ENCODE peak calls at places on chromosomes 13 and 19, in five cellular contexts. C is stomach, Z is pancreas, Y is neural progenitor cell, U is iPS DF 6.9. F is an unnamed sample. For H3K9me3, the result is how much of the 10 kb centered on the place peaks cover.

GRCh38 chr13:93045836-93046235 is 180.8 kb upstream of the GPC6 start:
- DNase-seq in C (no peak), Z (no peak), Y (no peak), U (no peak), F (no peak)

GRCh38 chr19:33310606-33311325 is 8.4 kb upstream of the CEBPA start:
- DNase-seq in C (peak), Z (peak), Y (no peak), U (no peak), F (peak)

GRCh38 chr19:40457953-40458596 is 7.5 kb downstream of the BLVRB start:
- DNase-seq in C (no peak), Z (peak), Y (no peak), U (no peak), F (no peak)

GRCh38 chr13:113671066-113672001 is 4.3 kb downstream of the GRK1 start:
- DNase-seq in C (peak), Z (no peak), Y (no peak), U (no peak), F (no peak)

GRCh38 chr13:100100115-100100879 is 11.4 kb downstream of the PCCA start:
- DNase-seq in C (peak), Z (no peak), Y (no peak), U (no peak), F (no peak)

GRCh38 chr19:42096255-42096837 is 20.4 kb downstream of the ZNF574 start:
- DNase-seq in C (no peak), Z (no peak), Y (peak), U (no peak), F (no peak)

GRCh38 chr13:79352107-79352506 is 53.9 kb downstream of the RBM26 start:
- DNase-seq in C (no peak), Z (no peak), Y (no peak), U (no peak), F (no peak)

GRCh38 chr19:13599681-13600080 is 93.4 kb upstream of the CACNA1A start:
- DNase-seq in C (no peak), Z (peak), Y (no peak), U (no peak), F (no peak)

GRCh38 chr19:45523642-45524256 is 16.5 kb downstream of the VASP start:
- DNase-seq in C (peak), Z (peak), Y (peak), U (peak), F (peak)

GRCh38 chr19:40237791-40238190 is 11.3 kb upstream of the CCNP start:
- DNase-seq in C (no peak), Z (no peak), Y (no peak), U (no peak), F (no peak)

GRCh38 chr19:40510526-40511115 is 43.8 kb downstream of the SPTBN4 start:
- DNase-seq in C (no peak), Z (no peak), Y (no peak), U (no peak), F (no peak)

GRCh38 chr13:106635616-106636015 is 67.7 kb upstream of the ARGLU1 start:
- DNase-seq in C (no peak), Z (no peak), Y (no peak), U (no peak), F (no peak)

GRCh38 chr19:10586396-10586795 is 716 bp downstream of the AP1M2 start:
- DNase-seq in C (no peak), Z (no peak), Y (no peak), U (no peak), F (no peak)

GRCh38 chr19:51948979-51949378 is 21.7 kb downstream of the ZNF613 start:
- DNase-seq in C (no peak), Z (peak), Y (no peak), U (no peak), F (no peak)
- H3K9me3 ChIP-seq in C (half or more), Z (under half), Y (under half), U (under half), F (under half)

DNA sequence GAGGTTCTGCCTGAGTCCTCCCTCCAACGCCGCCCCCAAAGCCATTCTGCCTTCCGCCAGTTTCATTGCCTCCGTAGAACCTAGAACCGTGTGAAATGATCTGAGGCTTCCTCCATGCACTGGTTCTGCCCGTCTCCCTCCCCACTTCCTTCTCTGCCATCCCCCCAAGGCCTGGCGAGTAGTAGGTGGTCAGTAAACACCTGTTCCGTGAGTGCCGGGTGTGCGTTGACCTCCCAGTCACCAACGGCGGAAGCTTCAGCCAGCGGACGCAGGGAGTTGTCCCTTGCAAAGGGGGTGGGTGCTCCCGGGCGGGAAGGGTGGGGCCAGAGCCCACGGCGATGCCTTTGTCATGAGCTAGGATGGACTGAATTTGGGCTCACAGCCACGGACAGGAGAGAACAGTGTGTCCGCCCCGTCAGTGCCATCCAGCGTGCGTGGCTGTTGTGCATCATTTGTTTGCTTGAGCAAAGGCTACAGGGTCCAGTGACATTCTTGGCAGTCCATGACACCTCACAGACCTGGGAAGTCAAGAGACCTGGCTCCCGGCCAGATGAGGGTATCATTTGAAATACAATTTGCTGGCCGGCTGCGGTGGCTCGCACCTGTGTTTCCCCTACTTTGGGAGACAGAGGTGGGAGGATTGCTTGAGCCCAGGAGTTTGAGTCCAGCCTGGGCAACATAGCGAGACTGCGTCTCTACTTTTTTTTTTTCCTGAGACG is 43.1 kb downstream of the NFIC start:
- DNase-seq in C (peak), Z (peak), Y (no peak), U (no peak), F (no peak)
- H3K4me3 ChIP-seq in C (no peak), Z (no peak), Y (no peak), U (no peak), F (no peak)

DNA sequence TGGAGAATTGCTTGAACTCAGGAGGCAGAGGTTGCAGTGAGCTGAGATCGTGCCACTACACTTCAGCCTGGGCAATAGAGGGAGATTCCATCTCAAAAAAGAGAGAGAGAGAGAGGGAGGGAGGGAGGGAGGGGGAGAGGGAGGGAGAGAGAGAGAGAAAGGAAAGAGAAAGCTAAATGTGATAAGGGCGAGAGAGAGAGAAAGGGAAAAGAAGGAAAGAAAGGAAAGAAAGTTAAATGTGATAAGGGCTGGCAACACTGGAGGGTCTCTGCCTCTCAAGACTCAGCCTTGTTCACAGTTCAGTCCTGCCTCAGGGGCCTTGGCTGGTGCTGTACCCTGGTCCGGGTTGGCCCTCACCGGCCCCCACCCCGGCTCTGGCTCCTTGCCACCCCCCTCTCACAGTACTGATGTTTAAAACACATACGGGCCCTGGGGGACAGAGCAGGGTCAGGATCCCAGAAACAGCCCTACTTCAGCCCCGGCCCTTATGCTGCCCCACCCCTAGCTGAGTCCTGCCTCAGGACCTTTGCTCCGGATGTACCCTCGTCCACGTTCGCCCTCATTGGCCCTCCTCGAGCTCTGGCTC is 3.5 kb downstream of the MAP1S start:
- DNase-seq in C (no peak), Z (no peak), Y (no peak), U (no peak), F (no peak)
- H3K27ac ChIP-seq in C (no peak), Z (no peak), Y (no peak), U (no peak), F (no peak)

DNA sequence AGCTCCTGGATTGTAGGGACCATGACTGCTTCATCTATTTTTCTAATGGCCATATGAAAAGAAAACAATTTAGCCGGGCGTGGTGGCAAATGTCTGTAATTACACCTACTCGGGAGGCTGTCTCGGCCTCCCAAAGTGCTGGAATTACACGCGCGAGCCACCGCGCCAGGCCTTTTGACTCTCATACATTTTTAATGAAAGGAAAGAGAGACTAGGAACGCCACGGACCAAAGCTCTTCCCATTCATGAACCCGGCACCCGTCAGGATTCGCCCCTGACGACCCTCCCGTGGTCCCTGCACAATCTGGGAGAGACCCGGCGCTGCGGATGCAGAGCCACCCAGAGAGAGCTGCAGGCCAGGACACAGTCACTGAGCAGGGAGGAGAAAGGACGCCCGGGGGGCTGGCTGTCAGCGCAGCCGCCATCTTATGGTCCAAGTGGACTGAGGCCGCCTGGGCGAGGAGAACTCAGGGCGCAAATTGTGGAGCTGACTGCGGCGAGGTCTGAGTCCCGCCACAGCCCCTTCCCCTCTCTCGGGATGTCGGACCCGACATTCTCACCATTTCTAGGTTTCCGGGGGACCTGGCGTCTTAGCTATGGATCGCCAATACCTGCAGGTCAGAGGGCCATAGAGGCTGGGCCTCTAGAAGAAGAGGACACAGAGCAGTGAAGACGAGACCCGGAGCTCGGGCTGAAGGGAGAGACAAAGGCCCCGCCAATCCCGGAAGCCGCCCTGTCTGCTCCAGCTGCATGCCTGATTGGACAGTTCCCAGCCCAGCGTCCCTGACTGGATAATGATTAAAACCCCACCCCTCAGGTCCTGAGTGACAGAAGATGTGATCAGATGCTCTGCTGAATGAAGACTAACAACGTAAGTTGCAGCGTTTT is at the start of gene ZNF681:
- DNase-seq in C (peak), Z (peak), Y (peak), U (peak), F (peak)
- H3K9me3 ChIP-seq in C (under half), Z (under half), Y (under half), U (under half), F (under half)

DNA sequence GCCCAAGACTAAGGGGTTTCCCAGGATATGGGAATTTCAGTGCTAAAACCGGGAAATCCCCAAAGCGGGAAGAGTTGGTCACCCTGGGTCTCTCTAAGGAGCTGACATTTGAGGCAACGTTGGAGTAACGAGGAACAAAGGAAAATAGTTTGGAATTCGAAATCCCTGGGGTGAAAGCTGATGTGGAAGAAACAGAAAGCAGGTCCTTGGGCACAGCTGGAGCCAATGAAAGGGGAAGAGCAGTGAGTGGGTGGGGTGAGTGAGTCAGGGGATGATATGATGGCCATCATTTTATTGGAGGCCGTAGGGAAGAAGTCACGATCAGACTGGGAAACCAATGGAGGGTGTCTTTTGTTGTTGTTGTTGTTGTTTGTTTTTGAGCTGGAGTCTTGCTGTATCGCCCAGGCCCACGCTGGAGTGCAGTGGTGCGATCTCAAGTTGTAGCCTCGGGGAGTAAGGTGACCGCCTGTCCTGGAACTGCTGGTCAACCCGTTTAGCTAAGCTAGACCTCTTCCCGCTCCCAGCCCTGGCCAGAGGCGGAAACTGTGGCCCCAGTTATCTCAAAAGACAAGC is 3.4 kb upstream of the RFX2 start:
- DNase-seq in C (peak), Z (no peak), Y (no peak), U (no peak), F (no peak)
- H3K4me3 ChIP-seq in C (no peak), Z (no peak), Y (no peak), U (no peak), F (no peak)

GRCh38 chr13:51794959-51795358 is 9.0 kb downstream of the DHRS12 start:
- DNase-seq in C (no peak), Z (no peak), Y (no peak), U (no peak), F (no peak)
- H3K27ac ChIP-seq in C (no peak), Z (no peak), Y (no peak), U (no peak), F (no peak)

DNA sequence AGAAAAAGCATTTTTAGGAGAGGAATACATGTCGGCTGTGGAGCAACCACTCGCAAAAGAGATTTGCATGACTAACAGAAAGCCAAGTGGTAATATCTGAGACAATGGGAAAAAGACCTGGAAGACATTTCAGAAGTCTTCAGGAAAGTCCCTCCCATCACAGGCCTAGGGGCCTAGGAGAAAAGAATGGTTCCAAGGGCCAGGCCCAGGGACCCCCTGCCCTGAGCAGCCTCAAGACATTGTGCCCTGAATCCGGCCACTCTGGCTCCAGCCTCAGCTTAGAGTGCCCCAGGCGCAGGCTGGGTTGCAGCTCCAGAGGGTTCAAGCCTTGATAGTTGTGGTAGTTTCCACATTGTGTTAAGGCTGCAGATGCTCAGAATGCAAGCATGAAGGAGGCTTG is 9.4 kb downstream of the ZNF221 start:
- DNase-seq in C (no peak), Z (no peak), Y (no peak), U (no peak), F (no peak)
- H3K9me3 ChIP-seq in C (under half), Z (under half), Y (under half), U (under half), F (under half)

GRCh38 chr13:26558074-26558805 is 757 bp downstream of the WASF3 start:
- DNase-seq in C (no peak), Z (peak), Y (peak), U (no peak), F (no peak)
- H3K4me3 ChIP-seq in C (peak), Z (peak), Y (peak), U (peak), F (peak)

GRCh38 chr19:15316498-15316897 is 15.8 kb downstream of the BRD4 start:
- DNase-seq in C (no peak), Z (no peak), Y (no peak), U (no peak), F (no peak)
- H3K27ac ChIP-seq in C (no peak), Z (no peak), Y (no peak), U (no peak), F (no peak)

GRCh38 chr13:111902726-111903125 is 164.2 kb upstream of the SOX1 start:
- DNase-seq in C (no peak), Z (no peak), Y (no peak), U (no peak), F (no peak)

GRCh38 chr13:111898956-111899713 is 167.8 kb upstream of the SOX1 start:
- DNase-seq in C (no peak), Z (no peak), Y (no peak), U (no peak), F (no peak)

GRCh38 chr13:111899714-111900389 is 167.1 kb upstream of the SOX1 start:
- DNase-seq in C (no peak), Z (no peak), Y (no peak), U (no peak), F (no peak)

GRCh38 chr13:111901301-111901905 is 165.5 kb upstream of the SOX1 start:
- DNase-seq in C (no peak), Z (no peak), Y (no peak), U (no peak), F (no peak)

GRCh38 chr13:111900390-111901180 is 166.4 kb upstream of the SOX1 start:
- DNase-seq in C (no peak), Z (no peak), Y (no peak), U (no peak), F (no peak)
- H3K9me3 ChIP-seq in C (under half), Z (under half), Y (under half), U (under half), F (under half)

F was measured in lung.